ENCODE peak calls at places on chromosomes 13 and 19, in ten cellular contexts. A is iris pigment epithelial cell, Q is NCI-H460, B is NCI-H1694 treated with DMSO at 0.1 percent for 48 hours, C is fibroblast of the aortic adventitia, J is ovary, M is right atrium auricular region, R is left colon, V is head of caudate nucleus, W is bronchial epithelial cell. U is an unnamed sample.
A peak's percentile ranks its signal among the peaks of the same experiment; 100 is the strongest.

GRCh38 chr13:105773887-105774538 is 761.4 kb downstream of the EFNB2 start:
- DNase-seq in C (no peak), M (no peak), V (no peak), J (no peak), Q (no peak), W (peak; percentile 83), R (no peak), B (no peak), A (peak; percentile 94), U (peak; percentile 66)

GRCh38 chr19:14375055-14375581 is 6.1 kb upstream of the ADGRE5 start:
- DNase-seq in R (peak; percentile 71), B (no peak), V (no peak), J (no peak), A (no peak), C (no peak), M (no peak), W (no peak), Q (no peak), U (no peak)

GRCh38 chr13:89255844-89256406 is 1584.8 kb downstream of the SLITRK5 start:
- DNase-seq in W (no peak), M (no peak), J (no peak), B (no peak), Q (no peak), A (no peak), V (no peak), R (no peak), C (no peak), U (no peak)

GRCh38 chr19:4080473-4080872 is 13.8 kb upstream of the ZBTB7A start:
- DNase-seq in V (no peak), C (no peak), W (no peak), A (no peak), R (no peak), J (no peak), M (no peak), B (no peak), Q (no peak), U (no peak)

GRCh38 chr13:44692173-44692713 is 116.1 kb upstream of the TSC22D1 start:
- DNase-seq in B (no peak), J (no peak), V (no peak), C (no peak), Q (no peak), A (peak; percentile 20), W (no peak), R (no peak), M (no peak), U (peak; percentile 48)

GRCh38 chr13:45021250-45021649 is 31.9 kb downstream of the GPALPP1 start:
- DNase-seq in V (no peak), W (no peak), A (peak; percentile 3), J (no peak), B (no peak), R (no peak), M (no peak), C (no peak), Q (no peak), U (no peak)

GRCh38 chr13:21014666-21015170 is 46.7 kb downstream of the LATS2 start:
- DNase-seq in R (no peak), B (no peak), V (no peak), Q (no peak), C (peak; percentile 88), M (no peak), A (peak; percentile 87), W (no peak), J (peak; percentile 56), U (peak; percentile 90)

GRCh38 chr19:8631425-8631819 is 989 bp downstream of the NFILZ start:
- DNase-seq in M (no peak), R (no peak), V (no peak), A (peak; percentile 70), J (no peak), B (no peak), Q (no peak), W (no peak), C (peak; percentile 57), U (peak; percentile 96)

GRCh38 chr19:51439021-51439465 is 19.2 kb downstream of the SIGLEC8 start:
- DNase-seq in A (peak; percentile 23), C (no peak), Q (no peak), B (no peak), M (no peak), V (no peak), R (no peak), J (no peak), W (peak; percentile 2), U (peak; percentile 8)

GRCh38 chr13:31945202-31945978 is 86.2 kb upstream of the FRY start:
- DNase-seq in M (peak; percentile 81), J (peak; percentile 28), W (peak; percentile 96), Q (peak; percentile 88), C (peak; percentile 79), A (peak; percentile 78), B (peak; percentile 84), V (no peak), R (peak; percentile 56), U (peak; percentile 74)

GRCh38 chr19:12052571-12053169 is at the start of gene ZNF878:
- DNase-seq in M (peak; percentile 91), C (peak; percentile 71), J (peak; percentile 92), A (peak; percentile 84), V (peak; percentile 87), W (peak; percentile 63), Q (no peak), R (peak; percentile 93), B (no peak), U (peak; percentile 82)

GRCh38 chr19:3607398-3608078 is 863 bp upstream of the TBXA2R start:
- DNase-seq in R (no peak), M (no peak), J (peak; percentile 58), W (no peak), A (peak; percentile 15), Q (no peak), B (no peak), V (no peak), C (peak; percentile 60), U (no peak)

GRCh38 chr19:6930190-6930589 is 42.8 kb downstream of the ADGRE1 start:
- DNase-seq in Q (no peak), V (no peak), M (no peak), R (no peak), B (no peak), A (peak; percentile 1), C (no peak), J (no peak), W (no peak), U (peak; percentile 5)

GRCh38 chr19:50695251-50696064 is 24.1 kb downstream of the SHANK1 start:
- DNase-seq in V (no peak), A (no peak), B (no peak), W (no peak), R (no peak), C (no peak), Q (no peak), M (no peak), J (no peak), U (no peak)

U was measured in choroid plexus epithelial cell.